ENCODE peak calls at places on chromosomes 4 and X, in five cellular contexts. Z is suprapubic skin, E is K562, J is ovary, F is tibial nerve. I is an unnamed sample.

GRCh38 chr4:56622176-56622575 is 58.9 kb downstream of the HOPX start:
- DNase-seq in J (no peak), F (no peak), E (no peak), Z (no peak), I (no peak)

GRCh38 chrX:70592091-70592490 is 147.5 kb downstream of the DLG3 start:
- DNase-seq in Z (no peak), J (no peak), E (no peak), F (no peak), I (no peak)

GRCh38 chrX:103063191-103063845 is 653 bp downstream of the BEX1 start:
- DNase-seq in F (no peak), J (peak), Z (no peak), E (no peak), I (no peak)

GRCh38 chr4:162645381-162645780 is 481.6 kb upstream of the FSTL5 start:
- DNase-seq in Z (no peak), E (no peak), F (no peak), J (no peak), I (no peak)

GRCh38 chrX:43141885-43142284 is 363.9 kb upstream of the PPP1R2C start:
- DNase-seq in E (no peak), Z (no peak), F (no peak), J (no peak), I (no peak)

GRCh38 chr4:26611879-26612278 is 28.0 kb downstream of the TBC1D19 start:
- DNase-seq in Z (no peak), F (no peak), E (no peak), J (no peak), I (no peak)

GRCh38 chrX:134821370-134821769 is 163.1 kb upstream of the PLAC1 start:
- DNase-seq in E (no peak), J (no peak), Z (no peak), F (no peak), I (no peak)

GRCh38 chrX:26387906-26388305 is 171.9 kb downstream of the MAGEB5 start:
- DNase-seq in J (no peak), E (no peak), F (no peak), Z (no peak), I (no peak)

GRCh38 chrX:8067754-8068469 is 103.2 kb downstream of the VCX2 start:
- DNase-seq in F (no peak), Z (no peak), J (no peak), E (no peak), I (no peak)

GRCh38 chr4:26779674-26780073 is 81.0 kb upstream of the STIM2 start:
- DNase-seq in J (no peak), Z (no peak), E (no peak), F (no peak), I (no peak)

GRCh38 chr4:90198086-90198847 is 71.1 kb downstream of the CCSER1 start:
- DNase-seq in F (no peak), E (no peak), J (no peak), Z (no peak), I (no peak)

DNA sequence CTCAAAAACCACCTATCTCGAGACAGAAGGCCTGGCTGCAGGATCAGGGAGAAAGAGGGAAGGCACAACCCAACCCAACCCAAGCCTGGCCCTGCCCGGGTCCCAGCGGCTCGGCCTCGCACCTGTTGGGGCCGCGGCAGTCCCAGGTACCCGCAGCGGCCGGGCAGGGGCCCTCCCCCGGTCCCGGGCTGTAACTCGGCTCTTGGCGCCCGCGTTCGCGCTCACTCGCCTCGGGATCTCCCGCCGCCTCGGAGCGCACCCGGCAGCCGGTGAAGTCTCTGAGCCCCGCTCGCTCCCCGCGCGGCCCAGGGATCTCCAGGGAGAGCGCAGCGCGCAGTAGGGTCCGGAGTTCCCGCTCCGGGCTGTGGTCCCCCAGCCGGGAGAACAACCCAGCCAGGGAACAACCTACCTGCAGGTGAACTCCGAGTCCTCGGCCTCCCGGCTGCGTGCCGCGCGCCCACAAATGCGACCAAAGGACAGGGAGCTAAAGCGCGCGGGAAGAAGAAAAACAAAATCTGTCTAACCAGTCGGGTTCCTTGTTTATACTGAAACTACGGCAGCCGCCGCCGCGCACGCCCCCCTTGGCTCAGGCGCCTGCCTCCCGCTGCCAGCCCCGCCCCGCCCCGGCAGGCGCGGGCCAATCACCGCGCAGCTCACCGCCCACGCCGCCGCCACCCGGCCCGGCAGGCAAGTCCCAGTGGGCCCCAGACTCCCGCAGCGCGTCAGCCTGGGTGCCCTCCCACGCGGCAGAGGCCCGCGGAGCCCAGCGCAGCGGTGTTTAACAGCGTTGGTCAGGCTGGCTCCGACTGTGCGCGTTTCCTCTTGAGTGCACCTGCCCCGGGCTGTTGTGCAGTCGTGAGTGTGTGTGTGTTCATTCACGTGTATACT is at the start of gene RASGEF1B:
- DNase-seq in Z (peak), E (peak), F (peak), J (peak), I (peak)
- TF ChIP-seq POLR2A in Z (peak), E (no peak), F (peak), J (peak), I (peak)

GRCh38 chr4:169272265-169272886 is 1.6 kb upstream of the SH3RF1 start:
- DNase-seq in J (no peak), E (no peak), F (no peak), Z (no peak), I (no peak)
- TF ChIP-seq EP300 in J (no peak), E (no peak), F (no peak), Z (no peak), I (no peak)

DNA sequence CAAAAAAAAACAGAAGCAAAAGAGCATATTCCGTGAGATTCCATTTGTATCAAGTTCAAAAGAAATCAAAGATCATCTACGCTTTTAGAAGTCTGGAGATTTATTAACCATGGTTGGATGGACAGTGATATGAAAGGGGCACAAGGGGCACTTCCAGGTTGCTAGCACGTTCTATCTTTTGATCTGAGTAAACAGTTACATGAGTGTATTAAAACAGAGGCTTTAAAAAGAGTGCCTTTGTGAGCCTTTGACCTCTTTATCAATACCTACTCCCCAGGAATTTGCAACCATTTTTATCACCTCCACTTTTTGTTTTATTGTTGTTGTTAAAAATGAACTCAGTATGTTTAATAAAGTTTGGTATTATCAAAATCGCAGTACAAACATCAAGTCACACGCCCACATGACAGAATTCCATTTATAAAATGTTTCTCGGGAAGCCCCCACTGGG is 72.4 kb upstream of the UCP1 start:
- DNase-seq in Z (no peak), F (no peak), E (no peak), J (no peak), I (no peak)
- H3K4me3 ChIP-seq in Z (no peak), F (peak), E (no peak), J (peak), I (no peak)

DNA sequence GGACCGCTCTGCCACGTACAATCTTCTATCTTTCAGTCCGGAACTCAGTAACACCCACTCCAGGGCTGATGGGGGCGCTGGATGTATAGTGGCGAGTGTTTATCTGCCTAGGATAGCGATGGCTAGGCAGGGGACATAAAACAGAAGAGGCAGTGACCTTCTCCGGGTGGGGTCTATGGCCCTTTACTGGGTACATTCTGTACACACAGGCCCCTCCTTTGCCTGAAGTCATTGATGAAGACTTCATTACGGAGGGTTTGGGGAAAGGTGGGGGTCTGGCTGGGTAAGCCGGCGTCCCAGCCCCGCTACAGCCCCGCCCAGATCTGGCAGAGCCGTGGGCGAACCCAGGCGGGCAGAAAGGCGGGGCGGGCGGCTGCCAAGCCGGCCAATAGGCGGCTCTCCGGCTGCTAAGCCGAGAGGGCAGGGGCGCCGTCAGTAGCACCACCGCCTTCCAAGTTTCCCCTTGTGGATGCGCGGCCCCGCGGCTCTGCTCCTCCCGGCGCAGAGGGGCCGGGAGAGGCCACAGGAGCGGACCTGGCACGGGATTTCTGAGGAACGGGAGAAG is at the start of gene CHST7:
- DNase-seq in J (peak), F (peak), Z (peak), E (no peak), I (no peak)
- TF ChIP-seq POLR2A in J (no peak), F (peak), Z (no peak), E (no peak), I (no peak)

DNA sequence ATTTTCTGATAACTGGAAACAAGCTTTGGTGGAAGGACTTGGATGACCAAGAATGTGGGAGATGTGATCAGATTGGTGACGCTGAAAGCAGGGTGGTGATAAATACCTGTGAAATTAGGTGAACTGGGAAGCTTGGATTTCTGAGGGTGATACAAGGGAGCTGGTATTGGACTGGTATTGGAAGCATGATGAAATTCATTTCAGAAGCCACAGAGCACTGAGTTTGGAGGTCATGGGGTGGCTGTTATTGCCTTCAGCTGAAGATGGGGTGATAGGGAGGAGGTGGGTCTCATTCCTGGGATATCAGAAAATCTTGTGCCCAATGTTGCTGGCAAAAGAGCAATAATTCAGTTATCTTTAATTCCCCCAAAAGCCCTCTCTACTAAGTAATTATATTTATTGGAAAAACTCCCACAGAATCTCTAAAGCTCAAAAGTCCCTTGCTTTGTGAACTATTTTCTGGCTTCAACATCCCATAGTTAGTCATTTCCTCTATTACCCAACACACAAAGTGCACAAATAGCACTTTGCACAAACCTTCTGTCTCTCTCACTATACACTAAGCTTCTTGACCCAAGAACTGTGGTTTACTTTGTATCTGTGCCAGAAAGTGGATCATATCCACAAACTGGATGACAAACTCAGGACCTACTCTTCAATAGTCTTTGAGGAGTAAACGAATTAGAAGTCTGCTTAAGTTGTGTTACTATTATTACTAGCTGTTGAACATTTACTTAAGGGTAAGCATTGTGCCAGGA is 23.1 kb upstream of the CAMK2D start:
- DNase-seq in Z (no peak), J (no peak), E (no peak), F (no peak), I (no peak)
- TF ChIP-seq EP300 in Z (no peak), J (no peak), E (no peak), F (peak), I (no peak)

I was measured in esophagus muscularis mucosa.